ENCODE peak calls at places on chromosomes 3 and 15, in nine cellular contexts. N, A, I, L, C, H, Y, U and M are unnamed samples.

GRCh38 chr3:148077318-148077923 is 620.3 kb upstream of the AGTR1 start:
- DNase-seq in N (no peak), A (no peak), I (peak), L (no peak), C (no peak), H (no peak), Y (no peak), U (peak), M (no peak)

GRCh38 chr3:31132132-31132769 is 237.8 kb upstream of the GADL1 start:
- DNase-seq in N (no peak), A (peak), I (peak), L (no peak), C (no peak), H (no peak), Y (no peak), U (peak), M (no peak)

GRCh38 chr3:187750041-187750512 is 4.8 kb upstream of the BCL6 start:
- DNase-seq in N (peak), A (no peak), I (peak), L (no peak), C (no peak), H (peak), Y (no peak), U (peak), M (peak)

GRCh38 chr15:94026458-94026967 is 204.8 kb upstream of the MCTP2 start:
- DNase-seq in N (no peak), A (no peak), I (peak), L (no peak), C (peak), H (no peak), Y (no peak), U (peak), M (no peak)

GRCh38 chr15:67884514-67885225 is 44.8 kb upstream of the RNU6-1 start:
- DNase-seq in N (peak), A (peak), I (peak), L (peak), C (peak), H (peak), Y (no peak), U (peak), M (peak)

GRCh38 chr3:66856555-66856954 is 141.6 kb upstream of the KBTBD8 start:
- DNase-seq in N (no peak), A (no peak), I (no peak), L (no peak), C (no peak), H (no peak), Y (no peak), U (no peak), M (no peak)

GRCh38 chr3:195895078-195895899 is 13.1 kb downstream of the TNK2 start:
- DNase-seq in N (peak), A (peak), I (no peak), L (peak), C (peak), H (peak), Y (no peak), U (peak), M (no peak)

GRCh38 chr3:178120367-178120766 is 415.9 kb upstream of the KCNMB2 start:
- DNase-seq in N (no peak), A (no peak), I (no peak), L (no peak), C (no peak), H (no peak), Y (no peak), U (no peak), M (no peak)

GRCh38 chr15:39925112-39925830 is 5.2 kb upstream of the GPR176 start:
- DNase-seq in N (no peak), A (no peak), I (peak), L (no peak), C (no peak), H (no peak), Y (no peak), U (peak), M (no peak)

GRCh38 chr3:71399478-71399877 is 184.1 kb downstream of the FOXP1 start:
- DNase-seq in N (no peak), A (no peak), I (no peak), L (no peak), C (no peak), H (no peak), Y (no peak), U (no peak), M (no peak)

GRCh38 chr15:27042646-27043045 is 71.7 kb downstream of the GABRG3 start:
- DNase-seq in N (no peak), A (no peak), I (no peak), L (no peak), C (no peak), H (no peak), Y (no peak), U (no peak), M (no peak)

GRCh38 chr3:78812166-78812565 is 955.6 kb downstream of the ROBO1 start:
- DNase-seq in N (no peak), A (no peak), I (no peak), L (no peak), C (no peak), H (no peak), Y (no peak), U (no peak), M (no peak)

GRCh38 chr3:49792371-49793150 is 6.2 kb upstream of the IP6K1 start:
- DNase-seq in N (no peak), A (peak), I (no peak), L (no peak), C (no peak), H (peak), Y (no peak), U (no peak), M (no peak)

GRCh38 chr3:14472471-14473351 is 67.4 kb downstream of the GRIP2 start:
- DNase-seq in N (no peak), A (no peak), I (peak), L (no peak), C (peak), H (peak), Y (no peak), U (peak), M (peak)

GRCh38 chr3:68832680-68833079 is 99.7 kb downstream of the TAFA4 start:
- DNase-seq in N (no peak), A (no peak), I (no peak), L (no peak), C (no peak), H (no peak), Y (no peak), U (no peak), M (no peak)

GRCh38 chr3:57105585-57105984 is 45.1 kb downstream of the SPATA12 start:
- DNase-seq in N (no peak), A (no peak), I (no peak), L (no peak), C (no peak), H (no peak), Y (no peak), U (no peak), M (no peak)

GRCh38 chr3:132124096-132124495 is 89.3 kb upstream of the CPNE4 start:
- DNase-seq in N (no peak), A (no peak), I (no peak), L (no peak), C (no peak), H (no peak), Y (no peak), U (no peak), M (no peak)

GRCh38 chr3:4523710-4524422 is 30.7 kb downstream of the ITPR1 start:
- DNase-seq in N (no peak), A (peak), I (no peak), L (no peak), C (no peak), H (no peak), Y (no peak), U (no peak), M (no peak)

GRCh38 chr3:124699033-124699432 is 31.2 kb upstream of the UMPS start:
- DNase-seq in N (no peak), A (no peak), I (no peak), L (no peak), C (no peak), H (no peak), Y (no peak), U (no peak), M (no peak)

GRCh38 chr15:22956257-22956979 is 23.8 kb downstream of the CYFIP1 start:
- DNase-seq in N (no peak), A (peak), I (no peak), L (no peak), C (no peak), H (peak), Y (no peak), U (no peak), M (no peak)

GRCh38 chr3:177553586-177553985 is 356.3 kb upstream of the TBL1XR1 start:
- DNase-seq in N (no peak), A (no peak), I (no peak), L (no peak), C (no peak), H (no peak), Y (no peak), U (no peak), M (no peak)

GRCh38 chr3:183613366-183614293 is 21.8 kb upstream of the KLHL24 start:
- DNase-seq in N (no peak), A (no peak), I (no peak), L (no peak), C (no peak), H (no peak), Y (no peak), U (no peak), M (no peak)

GRCh38 chr3:65936908-65937638 is 101.6 kb downstream of the MAGI1 start:
- DNase-seq in N (no peak), A (no peak), I (no peak), L (no peak), C (no peak), H (no peak), Y (no peak), U (no peak), M (no peak)

GRCh38 chr15:74122403-74123130 is 7.8 kb upstream of the ISLR2 start:
- DNase-seq in N (no peak), A (no peak), I (no peak), L (no peak), C (no peak), H (no peak), Y (no peak), U (no peak), M (no peak)

GRCh38 chr3:128075516-128076464 is 23.6 kb downstream of the SEC61A1 start:
- DNase-seq in N (peak), A (peak), I (peak), L (peak), C (peak), H (peak), Y (no peak), U (peak), M (peak)

GRCh38 chr15:88185584-88185983 is 71.0 kb downstream of the NTRK3 start:
- DNase-seq in N (no peak), A (no peak), I (no peak), L (no peak), C (no peak), H (no peak), Y (no peak), U (no peak), M (no peak)

GRCh38 chr3:59709702-59710555 is 660.1 kb upstream of the CFAP20DC start:
- DNase-seq in N (peak), A (no peak), I (no peak), L (no peak), C (peak), H (no peak), Y (no peak), U (no peak), M (peak)

GRCh38 chr3:65751123-65751700 is 287.5 kb downstream of the MAGI1 start:
- DNase-seq in N (peak), A (peak), I (peak), L (no peak), C (no peak), H (peak), Y (no peak), U (peak), M (no peak)

GRCh38 chr3:141067559-141067958 is 16.4 kb downstream of the SPSB4 start:
- DNase-seq in N (no peak), A (no peak), I (no peak), L (no peak), C (no peak), H (no peak), Y (no peak), U (no peak), M (no peak)

GRCh38 chr15:88810449-88810848 is 7.2 kb downstream of the ACAN start:
- DNase-seq in N (no peak), A (no peak), I (peak), L (no peak), C (no peak), H (no peak), Y (no peak), U (peak), M (no peak)

GRCh38 chr3:100075731-100076543 is 38.4 kb downstream of the FILIP1L start:
- DNase-seq in N (no peak), A (no peak), I (no peak), L (no peak), C (no peak), H (no peak), Y (no peak), U (no peak), M (no peak)

GRCh38 chr3:124854027-124854426 is 33.1 kb downstream of the ITGB5 start:
- DNase-seq in N (no peak), A (no peak), I (no peak), L (no peak), C (no peak), H (no peak), Y (no peak), U (no peak), M (no peak)

GRCh38 chr15:96115642-96116041 is 214.9 kb upstream of the NR2F2 start:
- DNase-seq in N (no peak), A (no peak), I (no peak), L (no peak), C (no peak), H (no peak), Y (no peak), U (peak), M (no peak)

GRCh38 chr3:81579744-81580143 is 181.7 kb downstream of the GBE1 start:
- DNase-seq in N (no peak), A (no peak), I (no peak), L (no peak), C (no peak), H (no peak), Y (no peak), U (no peak), M (no peak)

GRCh38 chr3:104257486-104257885 is 1109.2 kb upstream of the ALCAM start:
- DNase-seq in N (no peak), A (no peak), I (no peak), L (no peak), C (no peak), H (no peak), Y (no peak), U (no peak), M (no peak)

GRCh38 chr3:105355355-105356063 is 11.2 kb upstream of the ALCAM start:
- DNase-seq in N (no peak), A (peak), I (peak), L (no peak), C (no peak), H (no peak), Y (no peak), U (peak), M (no peak)

DNA sequence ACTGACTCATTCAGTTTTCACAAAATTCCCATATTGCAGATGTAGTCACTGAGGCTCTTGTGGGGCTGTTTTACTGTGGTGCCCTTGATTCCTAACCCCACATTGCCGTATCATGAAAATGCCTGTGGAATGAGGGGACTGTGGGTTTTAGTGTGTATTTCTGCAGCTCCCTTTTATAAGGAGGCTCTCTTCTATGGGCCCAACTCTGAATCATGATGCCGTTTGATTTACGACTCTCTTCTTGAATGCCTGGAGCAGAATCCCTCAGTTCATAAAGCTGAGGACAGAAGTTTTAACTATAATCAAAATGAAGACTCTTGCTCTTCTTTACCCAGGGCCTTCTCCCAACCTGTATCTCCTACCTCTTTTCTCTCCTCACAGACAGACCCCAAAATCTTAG is 109.4 kb downstream of the RARB start:
- DNase-seq in N (no peak), A (no peak), I (no peak), L (no peak), C (no peak), H (no peak), Y (no peak), U (no peak), M (no peak)
- H3K27ac ChIP-seq in N (no peak), A (no peak), I (no peak), L (no peak), C (no peak), H (no peak), Y (peak), U (no peak), M (no peak)

DNA sequence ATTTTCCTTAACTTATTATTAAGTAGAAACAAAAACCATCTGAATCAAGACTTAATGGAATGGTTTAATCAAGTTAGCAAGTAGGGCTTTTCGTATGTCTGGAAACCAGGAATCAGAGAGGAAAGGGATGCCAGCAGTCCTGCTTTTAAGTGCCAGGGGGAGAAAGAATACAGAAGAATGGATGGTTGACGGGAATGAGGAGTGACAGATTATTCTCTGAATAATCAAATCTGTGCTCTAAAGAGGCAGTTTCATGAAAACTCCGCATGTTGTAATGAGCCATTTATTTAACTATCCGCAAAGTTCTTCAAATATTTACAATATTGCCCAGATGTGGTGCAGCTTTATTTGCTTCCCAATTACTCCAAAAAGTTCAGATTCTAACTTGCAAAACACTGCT is 103.0 kb downstream of the CTNNB1 start:
- DNase-seq in N (no peak), A (peak), I (no peak), L (no peak), C (no peak), H (no peak), Y (no peak), U (no peak), M (no peak)
- TF ChIP-seq CTCF in N (no peak), A (no peak), I (no peak), L (no peak), C (no peak), H (no peak), Y (no peak), U (no peak), M (no peak)

GRCh38 chr15:65420975-65421359 is 1.8 kb downstream of the IGDCC4 start:
- DNase-seq in N (no peak), A (no peak), I (no peak), L (no peak), C (no peak), H (no peak), Y (no peak), U (no peak), M (no peak)

GRCh38 chr15:65421360-65422215 is 1.2 kb downstream of the IGDCC4 start:
- DNase-seq in N (peak), A (peak), I (no peak), L (no peak), C (peak), H (peak), Y (peak), U (no peak), M (no peak)

GRCh38 chr15:65416845-65417416 is 5.8 kb downstream of the IGDCC4 start:
- DNase-seq in N (no peak), A (no peak), I (no peak), L (no peak), C (peak), H (peak), Y (peak), U (no peak), M (no peak)

GRCh38 chr15:65414841-65415621 is 7.7 kb downstream of the IGDCC4 start:
- DNase-seq in N (peak), A (no peak), I (no peak), L (no peak), C (peak), H (peak), Y (no peak), U (no peak), M (no peak)

DNA sequence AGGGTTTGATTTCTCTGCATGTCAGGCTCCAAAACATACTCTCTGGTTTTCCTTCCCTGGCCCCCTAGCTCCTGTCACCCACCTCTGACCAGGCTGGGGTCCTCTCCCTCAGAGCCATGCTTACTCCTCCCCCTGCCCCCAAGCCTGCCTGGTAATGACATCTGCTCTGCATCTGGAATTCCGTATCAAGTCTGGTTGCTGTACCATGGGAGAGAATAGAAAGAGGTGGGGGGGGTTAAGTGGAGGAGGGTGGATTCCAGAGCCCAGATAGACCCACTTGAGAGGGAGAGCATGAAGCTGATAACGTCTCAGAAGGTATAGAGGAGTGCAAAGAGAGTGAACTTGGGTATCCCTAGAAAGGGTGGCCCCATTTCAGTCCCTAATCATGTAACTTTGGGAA is 4.2 kb downstream of the IGDCC4 start:
- DNase-seq in N (no peak), A (peak), I (no peak), L (no peak), C (no peak), H (no peak), Y (no peak), U (no peak), M (no peak)
- H3K27ac ChIP-seq in N (no peak), A (no peak), I (no peak), L (no peak), C (no peak), H (no peak), Y (peak), U (no peak), M (no peak)

GRCh38 chr3:111615880-111616279 is 20.7 kb upstream of the ZBED2 start:
- DNase-seq in N (no peak), A (no peak), I (no peak), L (no peak), C (no peak), H (no peak), Y (no peak), U (no peak), M (no peak)

GRCh38 chr3:111617912-111618601 is 22.9 kb upstream of the ZBED2 start:
- DNase-seq in N (no peak), A (no peak), I (no peak), L (no peak), C (no peak), H (no peak), Y (no peak), U (peak), M (no peak)

GRCh38 chr3:111617406-111617805 is 22.3 kb upstream of the ZBED2 start:
- DNase-seq in N (no peak), A (no peak), I (no peak), L (no peak), C (no peak), H (no peak), Y (no peak), U (no peak), M (no peak)

GRCh38 chr3:111618945-111619344 is 23.8 kb upstream of the ZBED2 start:
- DNase-seq in N (no peak), A (no peak), I (no peak), L (no peak), C (no peak), H (no peak), Y (no peak), U (no peak), M (no peak)

GRCh38 chr3:111616417-111617105 is 21.4 kb upstream of the ZBED2 start:
- DNase-seq in N (no peak), A (no peak), I (no peak), L (peak), C (no peak), H (no peak), Y (no peak), U (peak), M (no peak)
- TF ChIP-seq CTCF in N (no peak), A (peak), I (no peak), L (peak), C (no peak), H (no peak), Y (no peak), U (peak), M (no peak)

DNA sequence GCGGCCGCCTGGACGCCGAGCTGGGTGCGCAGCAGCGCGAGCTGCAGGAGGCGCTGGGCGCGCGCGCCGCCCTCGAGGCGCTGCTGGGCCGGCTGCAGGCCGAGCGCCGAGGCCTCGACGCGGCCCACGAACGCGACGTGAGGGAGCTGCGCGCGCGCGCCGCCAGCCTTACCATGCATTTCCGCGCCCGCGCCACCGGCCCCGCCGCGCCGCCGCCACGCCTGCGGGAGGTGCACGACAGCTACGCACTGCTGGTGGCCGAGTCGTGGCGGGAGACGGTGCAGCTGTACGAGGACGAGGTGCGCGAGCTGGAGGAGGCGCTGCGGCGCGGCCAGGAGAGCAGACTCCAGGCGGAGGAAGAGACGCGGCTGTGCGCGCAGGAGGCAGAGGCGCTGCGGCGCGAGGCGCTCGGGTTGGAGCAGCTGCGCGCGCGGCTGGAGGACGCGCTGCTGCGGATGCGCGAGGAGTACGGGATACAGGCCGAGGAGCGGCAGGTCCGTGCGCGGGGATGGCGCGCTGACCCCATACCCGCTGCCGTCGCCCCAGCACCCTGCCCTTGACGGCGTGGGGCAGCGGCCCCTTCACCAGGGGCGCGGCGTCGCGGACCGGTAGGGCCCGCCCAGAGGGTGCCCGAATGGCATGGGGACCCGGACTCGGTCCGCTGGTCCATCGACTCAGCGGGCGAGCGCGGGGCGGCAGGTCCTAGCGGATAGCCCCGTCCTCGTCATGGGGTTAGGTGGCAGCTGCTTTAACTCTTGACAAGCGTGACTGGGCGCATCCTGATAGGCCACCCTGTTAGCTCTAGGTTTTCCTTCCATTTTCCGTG is 849 bp downstream of the SYNM start:
- DNase-seq in N (peak), A (peak), I (peak), L (peak), C (peak), H (peak), Y (no peak), U (peak), M (no peak)
- H3K27ac ChIP-seq in N (peak), A (peak), I (peak), L (no peak), C (peak), H (peak), Y (peak), U (no peak), M (peak)